ENCODE peak calls at places on chromosomes 1 and 21, in four cellular contexts. One of them, this sample, is unnamed. For H3K27me3, the result is how much of the 10 kb centered on the place peaks cover.

GRCh38 chr1:160416369-160416768 is 16.0 kb downstream of the VANGL2 start:
- DNase-seq in CD8-positive, alpha-beta memory T cell: no peak
- DNase-seq in ovary: no peak
- DNase-seq in GM06990: no peak
- DNase-seq in this sample: peak

GRCh38 chr1:172544481-172545104 is 11.6 kb downstream of the SUCO start:
- DNase-seq in ovary: no peak
- DNase-seq in CD8-positive, alpha-beta memory T cell: no peak
- DNase-seq in GM06990: no peak
- DNase-seq in this sample: no peak

GRCh38 chr1:195939844-195940243 is 668.4 kb downstream of the KCNT2 start:
- DNase-seq in ovary: no peak
- DNase-seq in CD8-positive, alpha-beta memory T cell: no peak
- DNase-seq in GM06990: no peak
- DNase-seq in this sample: no peak

GRCh38 chr1:40976952-40977690 is 2.4 kb upstream of the CTPS1 start:
- DNase-seq in GM06990: no peak
- DNase-seq in ovary: no peak
- DNase-seq in CD8-positive, alpha-beta memory T cell: no peak
- DNase-seq in this sample: no peak

GRCh38 chr1:169348356-169349036 is 19.1 kb downstream of the NME7 start:
- DNase-seq in ovary: no peak
- DNase-seq in CD8-positive, alpha-beta memory T cell: peak
- DNase-seq in GM06990: no peak
- DNase-seq in this sample: no peak

GRCh38 chr1:115717541-115717940 is 51.0 kb downstream of the CASQ2 start:
- DNase-seq in ovary: peak
- DNase-seq in GM06990: no peak
- DNase-seq in CD8-positive, alpha-beta memory T cell: no peak
- DNase-seq in this sample: peak

GRCh38 chr21:28333455-28334108 is 659.1 kb downstream of the LTN1 start:
- DNase-seq in CD8-positive, alpha-beta memory T cell: no peak
- DNase-seq in GM06990: no peak
- DNase-seq in ovary: no peak
- DNase-seq in this sample: no peak

GRCh38 chr1:235069577-235070563 is 58.8 kb downstream of the TOMM20 start:
- DNase-seq in GM06990: no peak
- DNase-seq in CD8-positive, alpha-beta memory T cell: no peak
- DNase-seq in ovary: peak
- DNase-seq in this sample: peak

GRCh38 chr1:201328576-201328975 is 45.3 kb downstream of the PKP1 start:
- DNase-seq in CD8-positive, alpha-beta memory T cell: no peak
- DNase-seq in GM06990: no peak
- DNase-seq in ovary: no peak
- DNase-seq in this sample: no peak

GRCh38 chr1:7454895-7455784 is 316.0 kb upstream of the VAMP3 start:
- DNase-seq in ovary: peak
- DNase-seq in GM06990: no peak
- DNase-seq in CD8-positive, alpha-beta memory T cell: no peak
- DNase-seq in this sample: no peak

GRCh38 chr1:44619261-44619900 is 54.9 kb downstream of the TMEM53 start:
- DNase-seq in GM06990: no peak
- DNase-seq in ovary: no peak
- DNase-seq in CD8-positive, alpha-beta memory T cell: no peak
- DNase-seq in this sample: peak

GRCh38 chr1:235052067-235053008 is 76.3 kb downstream of the TOMM20 start:
- DNase-seq in CD8-positive, alpha-beta memory T cell: no peak
- DNase-seq in GM06990: no peak
- DNase-seq in ovary: peak
- DNase-seq in this sample: no peak

GRCh38 chr1:153532769-153533599 is 2.8 kb downstream of the S100A6 start:
- DNase-seq in ovary: peak
- DNase-seq in GM06990: peak
- DNase-seq in CD8-positive, alpha-beta memory T cell: peak
- DNase-seq in this sample: peak

GRCh38 chr1:162690672-162691434 is 58.6 kb downstream of the DDR2 start:
- DNase-seq in CD8-positive, alpha-beta memory T cell: no peak
- DNase-seq in GM06990: no peak
- DNase-seq in ovary: peak
- DNase-seq in this sample: peak

GRCh38 chr1:228889289-228889688 is 154.0 kb downstream of the RHOU start:
- DNase-seq in ovary: no peak
- DNase-seq in CD8-positive, alpha-beta memory T cell: no peak
- DNase-seq in GM06990: no peak
- DNase-seq in this sample: no peak

GRCh38 chr1:38508272-38508671 is 351.3 kb downstream of the RRAGC start:
- DNase-seq in CD8-positive, alpha-beta memory T cell: no peak
- DNase-seq in ovary: no peak
- DNase-seq in GM06990: no peak
- DNase-seq in this sample: no peak

GRCh38 chr1:20440785-20441200 is 45.2 kb downstream of the CAMK2N1 start:
- DNase-seq in GM06990: no peak
- DNase-seq in ovary: peak
- DNase-seq in CD8-positive, alpha-beta memory T cell: peak
- DNase-seq in this sample: no peak

GRCh38 chr1:63326473-63327380 is 4.4 kb downstream of the FOXD3 start:
- DNase-seq in CD8-positive, alpha-beta memory T cell: no peak
- DNase-seq in ovary: no peak
- DNase-seq in GM06990: no peak
- DNase-seq in this sample: no peak

GRCh38 chr1:31413405-31414005 is 492 bp downstream of the SERINC2 start:
- DNase-seq in CD8-positive, alpha-beta memory T cell: no peak
- DNase-seq in ovary: peak
- DNase-seq in GM06990: no peak
- DNase-seq in this sample: peak

GRCh38 chr1:214102907-214103306 is 115.1 kb downstream of the PROX1 start:
- DNase-seq in ovary: no peak
- DNase-seq in GM06990: no peak
- DNase-seq in CD8-positive, alpha-beta memory T cell: no peak
- DNase-seq in this sample: no peak

GRCh38 chr1:16981269-16981849 is 939 bp upstream of the MFAP2 start:
- DNase-seq in GM06990: no peak
- DNase-seq in ovary: peak
- DNase-seq in CD8-positive, alpha-beta memory T cell: no peak
- DNase-seq in this sample: no peak

GRCh38 chr1:83897516-83897915 is 101.4 kb downstream of the TTLL7 start:
- DNase-seq in CD8-positive, alpha-beta memory T cell: no peak
- DNase-seq in GM06990: no peak
- DNase-seq in ovary: no peak
- DNase-seq in this sample: no peak

DNA sequence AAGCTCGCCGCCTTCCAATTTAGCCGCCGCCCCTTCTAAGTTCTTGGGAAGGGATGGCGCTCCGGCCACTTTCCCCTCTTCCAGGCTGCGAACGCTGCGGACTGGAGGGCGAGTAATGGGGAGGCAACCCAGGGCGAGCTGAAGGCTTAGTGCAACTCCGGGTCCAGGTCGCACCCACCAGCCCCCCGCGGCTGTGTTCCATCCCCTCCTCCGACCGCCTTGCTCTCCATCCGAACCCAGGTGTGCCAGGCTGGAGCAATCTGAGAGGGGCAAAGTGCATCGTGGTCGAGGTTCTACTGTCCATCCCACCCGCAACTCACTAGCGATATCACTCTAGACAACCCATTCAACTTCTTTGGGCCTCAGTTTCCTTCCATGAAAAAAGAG is 13.4 kb downstream of the PAX7 start:
- DNase-seq in ovary: no peak
- DNase-seq in GM06990: no peak
- DNase-seq in CD8-positive, alpha-beta memory T cell: no peak
- DNase-seq in this sample: no peak
- H3K27me3 ChIP-seq in ovary: under half
- H3K27me3 ChIP-seq in GM06990: under half
- H3K27me3 ChIP-seq in CD8-positive, alpha-beta memory T cell: half or more
- H3K27me3 ChIP-seq in this sample: half or more

DNA sequence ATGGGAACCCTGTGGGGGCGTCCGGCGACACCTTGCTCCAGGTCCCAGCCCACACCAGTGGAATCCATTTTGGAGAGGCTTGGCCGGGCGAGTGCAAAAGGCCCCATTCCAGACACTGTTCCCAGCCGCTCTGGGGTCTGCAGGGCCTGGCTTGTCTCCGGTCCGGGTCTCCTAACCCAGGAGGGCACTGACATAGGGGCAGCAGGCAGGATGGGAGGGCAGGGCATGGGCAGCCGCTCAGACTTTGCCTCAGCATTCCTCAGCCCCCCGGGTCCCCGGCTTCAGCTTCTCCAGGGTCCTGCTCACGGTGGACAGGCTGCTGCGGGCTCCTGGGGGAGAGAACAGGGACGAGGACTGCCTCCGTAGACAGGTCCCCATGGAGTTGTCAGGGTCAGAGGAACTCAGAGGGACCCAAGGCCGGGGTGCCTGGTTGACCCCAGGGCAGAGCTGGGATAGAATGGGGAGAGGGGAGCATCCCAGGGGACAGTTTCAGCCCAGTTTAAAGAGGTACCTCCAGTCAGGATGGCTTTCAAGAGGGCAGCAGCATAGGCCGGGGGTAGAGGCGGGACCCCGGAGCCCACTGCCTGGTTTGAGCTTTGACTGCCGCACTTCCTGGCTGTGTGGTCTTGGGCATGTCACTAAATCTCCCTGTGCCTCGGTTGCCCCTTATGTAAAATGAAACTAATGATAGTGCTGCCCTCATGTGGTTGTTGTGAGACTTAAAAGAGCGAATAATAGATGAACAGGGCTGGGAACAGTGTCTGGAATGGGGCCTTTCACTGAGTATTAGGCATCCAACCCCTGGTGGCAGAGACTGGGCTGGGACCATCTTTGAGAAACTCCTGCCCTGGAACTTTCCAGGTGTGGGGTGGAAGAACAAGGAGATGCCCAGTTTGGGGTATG is 3.7 kb downstream of the KNCN start:
- DNase-seq in ovary: no peak
- DNase-seq in GM06990: no peak
- DNase-seq in CD8-positive, alpha-beta memory T cell: peak
- DNase-seq in this sample: no peak
- H3K27me3 ChIP-seq in ovary: under half
- H3K27me3 ChIP-seq in GM06990: under half
- H3K27me3 ChIP-seq in CD8-positive, alpha-beta memory T cell: under half
- H3K27me3 ChIP-seq in this sample: under half

GRCh38 chr1:147077936-147078605 is 94.2 kb downstream of the PRKAB2 start:
- DNase-seq in ovary: no peak
- DNase-seq in CD8-positive, alpha-beta memory T cell: no peak
- DNase-seq in GM06990: no peak
- DNase-seq in this sample: no peak

GRCh38 chr1:147078606-147079399 is 93.5 kb downstream of the PRKAB2 start:
- DNase-seq in ovary: no peak
- DNase-seq in GM06990: no peak
- DNase-seq in CD8-positive, alpha-beta memory T cell: no peak
- DNase-seq in this sample: peak

GRCh38 chr1:147077081-147077480 is 95.2 kb downstream of the PRKAB2 start:
- DNase-seq in GM06990: no peak
- DNase-seq in ovary: no peak
- DNase-seq in CD8-positive, alpha-beta memory T cell: no peak
- DNase-seq in this sample: peak

GRCh38 chr1:147076442-147076841 is 95.8 kb downstream of the PRKAB2 start:
- DNase-seq in CD8-positive, alpha-beta memory T cell: no peak
- DNase-seq in GM06990: no peak
- DNase-seq in ovary: no peak
- DNase-seq in this sample: no peak

GRCh38 chr1:147077523-147077922 is 94.7 kb downstream of the PRKAB2 start:
- DNase-seq in CD8-positive, alpha-beta memory T cell: no peak
- DNase-seq in GM06990: no peak
- DNase-seq in ovary: no peak
- DNase-seq in this sample: no peak
- H3K27me3 ChIP-seq in CD8-positive, alpha-beta memory T cell: under half
- H3K27me3 ChIP-seq in GM06990: under half
- H3K27me3 ChIP-seq in ovary: under half
- H3K27me3 ChIP-seq in this sample: under half

GRCh38 chr1:25756210-25756609 is 43.8 kb upstream of the SELENON start:
- DNase-seq in CD8-positive, alpha-beta memory T cell: no peak
- DNase-seq in GM06990: no peak
- DNase-seq in ovary: no peak
- DNase-seq in this sample: no peak
- H3K27me3 ChIP-seq in CD8-positive, alpha-beta memory T cell: under half
- H3K27me3 ChIP-seq in GM06990: under half
- H3K27me3 ChIP-seq in ovary: under half
- H3K27me3 ChIP-seq in this sample: under half